ENCODE peak calls at places on chromosomes 12 and 14, in five cellular contexts. N is HT-29, R is AG09309, O is caudate nucleus, L is left lung. C is an unnamed sample.

GRCh38 chr14:92481386-92481785 is 32.2 kb upstream of the RIN3 start:
- DNase-seq in N (no peak), O (no peak), R (no peak), L (no peak), C (no peak)

GRCh38 chr14:71574976-71575375 is 357.3 kb upstream of the RGS6 start:
- DNase-seq in N (peak; percentile 3), R (peak; percentile 54), O (no peak), L (no peak), C (no peak)

GRCh38 chr12:124022161-124022560 is 49.1 kb downstream of the ZNF664 start:
- DNase-seq in R (no peak), N (no peak), O (no peak), L (no peak), C (no peak)

GRCh38 chr12:109934026-109934425 is 34.0 kb downstream of the TCHP start:
- DNase-seq in L (no peak), R (no peak), N (peak; percentile 55), O (no peak), C (no peak)

GRCh38 chr12:85280984-85281946 is 1.2 kb downstream of the ALX1 start:
- DNase-seq in L (no peak), N (no peak), R (no peak), O (no peak), C (no peak)

GRCh38 chr12:22802883-22803640 is 178.1 kb downstream of the ETNK1 start:
- DNase-seq in N (no peak), L (no peak), O (no peak), R (no peak), C (no peak)

GRCh38 chr14:99595034-99595433 is 9.0 kb downstream of the CCDC85C start:
- DNase-seq in O (no peak), L (peak; percentile 24), N (no peak), R (no peak), C (no peak)

GRCh38 chr12:63802012-63802608 is 22.4 kb downstream of the RXYLT1 start:
- DNase-seq in N (peak; percentile 47), O (no peak), R (no peak), L (no peak), C (no peak)

GRCh38 chr12:34348836-34349672 is 326.8 kb downstream of the ALG10 start:
- DNase-seq in N (no peak), R (no peak), L (no peak), O (no peak), C (no peak)

GRCh38 chr12:2482938-2483337 is 311.8 kb upstream of the FKBP4 start:
- DNase-seq in R (no peak), O (no peak), L (no peak), N (no peak), C (no peak)

GRCh38 chr14:74843653-74844052 is 32.3 kb downstream of the PROX2 start:
- DNase-seq in R (no peak), L (no peak), O (no peak), N (no peak), C (no peak)

GRCh38 chr14:50399251-50400032 is 2.8 kb upstream of the CDKL1 start:
- DNase-seq in L (no peak), O (no peak), N (peak; percentile 25), R (no peak), C (no peak)